ENCODE peak calls at places on chromosomes 2 and 18, in five cellular contexts. One of them, this sample, is unnamed.

GRCh38 chr2:238239872-238240760 is at the start of gene HES6:
- DNase-seq in HepG2: peak; percentile 82
- DNase-seq in adipocyte: peak; percentile 97
- DNase-seq in K562: peak; percentile 96
- DNase-seq in kidney: peak; percentile 96
- DNase-seq in this sample: peak; percentile 90

GRCh38 chr2:233990261-233990798 is 60.2 kb upstream of the SPP2 start:
- DNase-seq in HepG2: no peak
- DNase-seq in adipocyte: no peak
- DNase-seq in K562: no peak
- DNase-seq in kidney: no peak
- DNase-seq in this sample: no peak

GRCh38 chr2:74102516-74102915 is 45.2 kb downstream of the BOLA3 start:
- DNase-seq in HepG2: no peak
- DNase-seq in adipocyte: no peak
- DNase-seq in K562: no peak
- DNase-seq in kidney: no peak
- DNase-seq in this sample: no peak

GRCh38 chr2:159136405-159136804 is 150.1 kb downstream of the WDSUB1 start:
- DNase-seq in HepG2: no peak
- DNase-seq in adipocyte: no peak
- DNase-seq in K562: no peak
- DNase-seq in kidney: no peak
- DNase-seq in this sample: no peak

GRCh38 chr18:35982404-35983114 is 10.1 kb downstream of the RMP24 start:
- DNase-seq in HepG2: no peak
- DNase-seq in adipocyte: peak; percentile 81
- DNase-seq in K562: no peak
- DNase-seq in kidney: no peak
- DNase-seq in this sample: no peak

GRCh38 chr18:52451252-52451651 is 111.3 kb downstream of the DCC start:
- DNase-seq in HepG2: no peak
- DNase-seq in adipocyte: no peak
- DNase-seq in K562: no peak
- DNase-seq in kidney: no peak
- DNase-seq in this sample: no peak

GRCh38 chr2:19205983-19206533 is 152.4 kb downstream of the OSR1 start:
- DNase-seq in HepG2: no peak
- DNase-seq in adipocyte: peak; percentile 51
- DNase-seq in K562: no peak
- DNase-seq in kidney: no peak
- DNase-seq in this sample: no peak

GRCh38 chr18:59994357-59994756 is 94.6 kb downstream of the PMAIP1 start:
- DNase-seq in HepG2: no peak
- DNase-seq in adipocyte: peak; percentile 8
- DNase-seq in K562: no peak
- DNase-seq in kidney: no peak
- DNase-seq in this sample: no peak

GRCh38 chr18:78980777-78981651 is 1.4 kb downstream of the SALL3 start:
- DNase-seq in HepG2: no peak
- DNase-seq in adipocyte: no peak
- DNase-seq in K562: no peak
- DNase-seq in kidney: no peak
- DNase-seq in this sample: no peak

GRCh38 chr2:216147172-216148131 is 38.3 kb downstream of the XRCC5 start:
- DNase-seq in HepG2: no peak
- DNase-seq in adipocyte: no peak
- DNase-seq in K562: no peak
- DNase-seq in kidney: no peak
- DNase-seq in this sample: no peak

GRCh38 chr2:215535726-215536125 is 99.9 kb upstream of the FN1 start:
- DNase-seq in HepG2: peak; percentile 48
- DNase-seq in adipocyte: peak; percentile 59
- DNase-seq in K562: no peak
- DNase-seq in kidney: no peak
- DNase-seq in this sample: no peak

GRCh38 chr2:227163998-227164744 is at the start of the genes COL4A3 and COL4A4:
- DNase-seq in HepG2: no peak
- DNase-seq in adipocyte: peak; percentile 59
- DNase-seq in K562: no peak
- DNase-seq in kidney: peak; percentile 94
- DNase-seq in this sample: peak; percentile 50

GRCh38 chr2:200352631-200353030 is 46.1 kb downstream of the SPATS2L start:
- DNase-seq in HepG2: peak; percentile 60
- DNase-seq in adipocyte: no peak
- DNase-seq in K562: no peak
- DNase-seq in kidney: no peak
- DNase-seq in this sample: no peak

GRCh38 chr2:64422466-64422865 is 31.5 kb upstream of the LGALSL start:
- DNase-seq in HepG2: no peak
- DNase-seq in adipocyte: no peak
- DNase-seq in K562: no peak
- DNase-seq in kidney: no peak
- DNase-seq in this sample: peak; percentile 15

GRCh38 chr2:64420675-64421074 is 33.3 kb upstream of the LGALSL start:
- DNase-seq in HepG2: no peak
- DNase-seq in adipocyte: no peak
- DNase-seq in K562: no peak
- DNase-seq in kidney: no peak
- DNase-seq in this sample: no peak

GRCh38 chr2:64424421-64424987 is 29.5 kb upstream of the LGALSL start:
- DNase-seq in HepG2: no peak
- DNase-seq in adipocyte: no peak
- DNase-seq in K562: no peak
- DNase-seq in kidney: no peak
- DNase-seq in this sample: peak; percentile 53

GRCh38 chr2:64421199-64421598 is 32.8 kb upstream of the LGALSL start:
- DNase-seq in HepG2: no peak
- DNase-seq in adipocyte: no peak
- DNase-seq in K562: no peak
- DNase-seq in kidney: no peak
- DNase-seq in this sample: no peak

DNA sequence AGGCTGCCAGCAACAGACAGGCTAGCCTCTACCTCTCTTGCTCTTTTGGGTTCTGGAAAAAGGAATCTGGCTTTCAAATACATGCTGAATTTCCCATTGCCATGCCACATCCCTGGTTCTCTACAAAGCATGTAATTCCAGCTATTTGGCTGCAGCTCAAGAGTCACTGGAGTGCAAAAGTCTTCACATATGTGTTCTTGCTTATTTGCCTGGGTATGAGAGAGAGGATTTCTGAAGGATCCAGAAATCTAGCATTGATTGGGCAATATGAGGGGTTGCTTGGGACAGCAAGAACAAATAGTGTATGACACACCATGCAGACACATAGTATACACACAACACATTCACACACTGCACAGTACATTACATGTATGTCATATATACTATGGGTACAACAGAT is 30.7 kb upstream of the LGALSL start:
- DNase-seq in HepG2: no peak
- DNase-seq in adipocyte: peak; percentile 24
- DNase-seq in K562: no peak
- DNase-seq in kidney: no peak
- DNase-seq in this sample: peak; percentile 12
- H3K4me1 ChIP-seq in HepG2: peaks cover 17% of the 10 kb centered on the region
- H3K4me1 ChIP-seq in adipocyte: peaks cover 4% of the 10 kb centered on the region
- H3K4me1 ChIP-seq in K562: no peaks in the 10 kb centered on the region
- H3K4me1 ChIP-seq in kidney: peaks cover 3% of the 10 kb centered on the region
- H3K4me1 ChIP-seq in this sample: no peaks in the 10 kb centered on the region

GRCh38 chr2:157931542-157931941 is 55.4 kb upstream of the ACVR1 start:
- DNase-seq in HepG2: no peak
- DNase-seq in adipocyte: no peak
- DNase-seq in K562: no peak
- DNase-seq in kidney: no peak
- DNase-seq in this sample: no peak
- H3K9ac ChIP-seq in HepG2: no peak overlapping the region
- H3K9ac ChIP-seq in adipocyte: no peak overlapping the region
- H3K9ac ChIP-seq in K562: no peak overlapping the region
- H3K9ac ChIP-seq in kidney: no peak overlapping the region
- H3K9ac ChIP-seq in this sample: no peak overlapping the region

GRCh38 chr2:85737481-85737880 is 16.3 kb upstream of the ATOH8 start:
- DNase-seq in HepG2: peak; percentile 63
- DNase-seq in adipocyte: peak; percentile 79
- DNase-seq in K562: no peak
- DNase-seq in kidney: peak; percentile 66
- DNase-seq in this sample: peak; percentile 65
- H3K4me1 ChIP-seq in HepG2: peaks cover 32% of the 10 kb centered on the region
- H3K4me1 ChIP-seq in adipocyte: peaks cover 51% of the 10 kb centered on the region
- H3K4me1 ChIP-seq in K562: peaks cover 2% of the 10 kb centered on the region
- H3K4me1 ChIP-seq in kidney: peaks cover 17% of the 10 kb centered on the region
- H3K4me1 ChIP-seq in this sample: peaks cover 4% of the 10 kb centered on the region

DNA sequence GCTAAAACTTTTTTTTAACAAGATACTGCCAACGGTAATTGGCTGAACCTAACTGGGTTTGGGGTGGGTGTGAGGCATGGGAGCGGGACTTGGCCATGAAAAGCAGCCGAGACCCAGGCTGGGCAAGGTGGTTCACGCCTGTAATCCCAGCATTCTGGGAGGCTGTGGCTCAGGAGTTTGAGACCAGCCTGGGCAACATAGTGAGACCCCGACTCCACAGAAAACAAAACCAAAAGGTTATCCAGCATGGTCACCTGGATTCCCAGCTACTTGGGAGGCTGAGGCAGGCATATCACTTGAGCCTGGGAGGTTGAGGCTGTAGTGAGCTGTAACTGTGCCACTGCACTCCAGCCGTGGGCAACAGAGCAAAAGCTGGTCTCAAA is 11.0 kb upstream of the SEMA4C start:
- DNase-seq in HepG2: no peak
- DNase-seq in adipocyte: no peak
- DNase-seq in K562: no peak
- DNase-seq in kidney: no peak
- DNase-seq in this sample: no peak
- H3K9ac ChIP-seq in HepG2: no peak overlapping the region
- H3K9ac ChIP-seq in adipocyte: no peak overlapping the region
- H3K9ac ChIP-seq in K562: no peak overlapping the region
- H3K9ac ChIP-seq in kidney: no peak overlapping the region
- H3K9ac ChIP-seq in this sample: no peak overlapping the region

GRCh38 chr2:42567389-42567788 is 1.0 kb upstream of the MTA3 start:
- DNase-seq in HepG2: no peak
- DNase-seq in adipocyte: peak; percentile 56
- DNase-seq in K562: no peak
- DNase-seq in kidney: no peak
- DNase-seq in this sample: no peak

GRCh38 chr2:42568431-42569115 is at the start of gene MTA3:
- DNase-seq in HepG2: peak; percentile 27
- DNase-seq in adipocyte: peak; percentile 76
- DNase-seq in K562: peak; percentile 73
- DNase-seq in kidney: peak; percentile 89
- DNase-seq in this sample: peak; percentile 62

GRCh38 chr2:42569116-42569711 is 782 bp downstream of the MTA3 start:
- DNase-seq in HepG2: peak; percentile 38
- DNase-seq in adipocyte: peak; percentile 67
- DNase-seq in K562: peak; percentile 57
- DNase-seq in kidney: peak; percentile 71
- DNase-seq in this sample: peak; percentile 45

GRCh38 chr2:42566837-42567251 is 1.6 kb upstream of the MTA3 start:
- DNase-seq in HepG2: no peak
- DNase-seq in adipocyte: peak; percentile 11
- DNase-seq in K562: no peak
- DNase-seq in kidney: no peak
- DNase-seq in this sample: no peak

DNA sequence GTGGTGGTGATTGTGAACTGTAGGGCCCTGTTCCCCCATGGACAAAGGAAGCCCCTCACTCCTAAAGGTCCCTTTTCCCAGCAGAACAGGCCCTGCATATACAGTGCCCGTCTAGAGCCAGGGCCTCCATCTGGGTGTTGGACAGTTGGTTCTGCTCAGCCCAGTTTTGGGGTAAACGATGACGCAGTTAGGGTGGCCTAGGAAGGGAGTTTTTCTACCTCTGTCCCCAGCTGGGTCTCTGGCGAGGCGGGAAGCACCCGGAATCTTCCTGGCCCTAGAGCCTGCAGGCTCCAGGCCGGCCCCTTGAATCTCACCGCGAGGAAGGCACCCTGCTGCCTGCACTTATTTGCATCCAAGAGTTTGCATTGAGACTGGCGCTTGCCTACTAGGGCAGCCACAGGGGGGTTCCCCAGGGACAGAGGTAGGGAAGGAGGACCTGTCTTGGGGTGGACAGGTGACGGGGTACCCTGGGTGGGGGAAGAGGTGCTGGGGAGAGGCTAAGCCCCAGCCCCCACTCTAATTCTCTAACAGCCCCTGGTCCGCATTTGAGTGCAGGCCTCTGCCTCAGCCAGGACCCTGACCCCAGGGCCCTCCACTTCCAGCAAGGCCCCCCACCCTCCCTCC is 514 bp upstream of the MTA3 start:
- DNase-seq in HepG2: peak; percentile 40
- DNase-seq in adipocyte: peak; percentile 11
- DNase-seq in K562: no peak
- DNase-seq in kidney: peak; percentile 80
- DNase-seq in this sample: peak; percentile 64
- H3K4me1 ChIP-seq in HepG2: peaks cover 48% of the 10 kb centered on the region
- H3K4me1 ChIP-seq in adipocyte: peaks cover 26% of the 10 kb centered on the region
- H3K4me1 ChIP-seq in K562: peaks cover 6% of the 10 kb centered on the region
- H3K4me1 ChIP-seq in kidney: peaks cover 3% of the 10 kb centered on the region
- H3K4me1 ChIP-seq in this sample: peaks cover 5% of the 10 kb centered on the region

GRCh38 chr18:75753753-75754152 is 326.2 kb upstream of the SMIM21 start:
- DNase-seq in HepG2: no peak
- DNase-seq in adipocyte: no peak
- DNase-seq in K562: no peak
- DNase-seq in kidney: no peak
- DNase-seq in this sample: no peak
- H3K9ac ChIP-seq in HepG2: no peak overlapping the region
- H3K9ac ChIP-seq in adipocyte: no peak overlapping the region
- H3K9ac ChIP-seq in K562: no peak overlapping the region
- H3K9ac ChIP-seq in kidney: no peak overlapping the region
- H3K9ac ChIP-seq in this sample: no peak overlapping the region

DNA sequence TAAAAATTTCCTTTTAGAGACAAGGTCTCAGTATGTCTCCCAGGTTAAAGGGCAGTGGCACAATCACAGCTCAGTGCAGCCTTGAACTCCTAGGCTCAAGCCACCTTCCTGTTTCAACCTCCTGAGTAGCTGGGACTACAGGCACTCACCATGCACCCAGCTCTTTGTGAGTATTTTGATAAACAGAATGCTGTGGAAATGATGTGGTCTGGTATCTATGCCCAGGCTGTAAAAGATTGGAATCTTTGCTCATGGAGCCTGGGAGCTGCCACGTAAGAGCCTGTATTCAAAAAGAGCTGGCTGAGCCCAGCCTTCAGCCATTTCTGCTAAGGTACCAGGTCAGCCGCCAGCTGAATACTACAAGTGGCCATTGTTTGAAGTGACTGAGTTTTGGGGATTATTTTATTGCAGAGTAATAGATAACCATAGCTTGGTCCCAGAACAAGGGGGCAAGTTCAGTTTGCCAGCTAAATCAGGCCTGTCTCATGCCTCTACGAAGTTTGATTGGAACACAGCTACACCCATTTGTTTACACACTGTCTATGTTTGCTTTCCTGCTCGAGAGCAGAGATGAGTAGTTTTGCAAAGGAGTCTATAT is 21.3 kb upstream of the ARL5A start:
- DNase-seq in HepG2: peak; percentile 78
- DNase-seq in adipocyte: no peak
- DNase-seq in K562: no peak
- DNase-seq in kidney: no peak
- DNase-seq in this sample: no peak
- H3K4me1 ChIP-seq in HepG2: peaks cover 64% of the 10 kb centered on the region
- H3K4me1 ChIP-seq in adipocyte: no peaks in the 10 kb centered on the region
- H3K4me1 ChIP-seq in K562: no peaks in the 10 kb centered on the region
- H3K4me1 ChIP-seq in kidney: peaks cover 3% of the 10 kb centered on the region
- H3K4me1 ChIP-seq in this sample: no peaks in the 10 kb centered on the region